ENCODE peak calls at places on chromosome 14, in four cellular contexts. K is GM23248, S is astrocyte, E is IMR-90. L is an unnamed sample.

GRCh38 chr14:91870001-91870400 is 2.7 kb upstream of the TC2N start:
- DNase-seq in E (no peak), S (no peak), K (no peak), L (no peak)

GRCh38 chr14:104782823-104783170 is 12.8 kb downstream of the AKT1 start:
- DNase-seq in K (no peak), E (no peak), S (no peak), L (no peak)

GRCh38 chr14:22386924-22387775 is 201.9 kb downstream of the DAD1 start:
- DNase-seq in E (peak; percentile 72), S (peak; percentile 39), K (peak; percentile 80), L (peak; percentile 92)

GRCh38 chr14:24115451-24116110 is 832 bp upstream of the NRL start:
- DNase-seq in S (no peak), K (peak; percentile 40), E (no peak), L (no peak)

GRCh38 chr14:83874662-83875061 is 1655.3 kb upstream of the FLRT2 start:
- DNase-seq in K (no peak), S (no peak), E (peak; percentile 80), L (peak; percentile 10)

GRCh38 chr14:29926701-29927595 is 699 bp downstream of the PRKD1 start:
- DNase-seq in E (peak; percentile 43), S (peak; percentile 35), K (peak; percentile 75), L (no peak)

GRCh38 chr14:51998348-51998747 is 9.0 kb downstream of the RTRAF start:
- DNase-seq in S (no peak), K (no peak), E (no peak), L (no peak)

GRCh38 chr14:31716208-31716607 is 155.0 kb downstream of the NUBPL start:
- DNase-seq in K (no peak), E (peak; percentile 10), S (no peak), L (peak; percentile 52)

GRCh38 chr14:54642950-54643695 is 76.2 kb downstream of the SAMD4A start:
- DNase-seq in E (peak; percentile 46), S (peak; percentile 80), K (peak; percentile 39), L (no peak)

GRCh38 chr14:96318836-96319235 is 44.3 kb downstream of the ATG2B start:
- DNase-seq in S (no peak), E (no peak), K (no peak), L (no peak)

GRCh38 chr14:29016050-29016900 is 249.7 kb downstream of the FOXG1 start:
- DNase-seq in E (peak; percentile 51), S (peak; percentile 16), K (peak; percentile 53), L (peak; percentile 48)

GRCh38 chr14:68779761-68780323 is 13.0 kb downstream of the ZFP36L1 start:
- DNase-seq in S (peak; percentile 97), K (peak; percentile 97), E (peak; percentile 91), L (peak; percentile 68)

GRCh38 chr14:52268191-52269061 is 928 bp downstream of the PTGDR start:
- DNase-seq in E (peak; percentile 13), S (peak; percentile 22), K (peak; percentile 61), L (no peak)

GRCh38 chr14:91511014-91511466 is 930 bp upstream of the PPP4R3A start:
- DNase-seq in E (peak; percentile 23), S (peak; percentile 15), K (no peak), L (no peak)

GRCh38 chr14:88325883-88326282 is 2.8 kb upstream of the KCNK10 start:
- DNase-seq in E (no peak), K (no peak), S (no peak), L (no peak)

GRCh38 chr14:73771848-73772705 is 57.9 kb upstream of the PNMA1 start:
- DNase-seq in S (peak; percentile 79), E (peak; percentile 86), K (peak; percentile 54), L (peak; percentile 52)

GRCh38 chr14:105488781-105489606 is 2.1 kb upstream of the TEDC1 start:
- DNase-seq in E (no peak), K (no peak), S (no peak), L (no peak)

GRCh38 chr14:28676481-28676880 is 90.1 kb upstream of the FOXG1 start:
- DNase-seq in S (peak; percentile 63), E (peak; percentile 6), K (peak; percentile 5), L (no peak)

GRCh38 chr14:100219126-100219785 is 19.7 kb upstream of the YY1 start:
- DNase-seq in S (no peak), E (peak; percentile 46), K (peak; percentile 49), L (no peak)

GRCh38 chr14:100224229-100224628 is 14.7 kb upstream of the YY1 start:
- DNase-seq in K (no peak), E (no peak), S (no peak), L (no peak)

GRCh38 chr14:100223332-100224171 is 15.4 kb upstream of the YY1 start:
- DNase-seq in S (no peak), K (no peak), E (peak; percentile 41), L (peak; percentile 77)

GRCh38 chr14:100222219-100223093 is 16.5 kb upstream of the YY1 start:
- DNase-seq in S (no peak), K (no peak), E (no peak), L (no peak)

DNA sequence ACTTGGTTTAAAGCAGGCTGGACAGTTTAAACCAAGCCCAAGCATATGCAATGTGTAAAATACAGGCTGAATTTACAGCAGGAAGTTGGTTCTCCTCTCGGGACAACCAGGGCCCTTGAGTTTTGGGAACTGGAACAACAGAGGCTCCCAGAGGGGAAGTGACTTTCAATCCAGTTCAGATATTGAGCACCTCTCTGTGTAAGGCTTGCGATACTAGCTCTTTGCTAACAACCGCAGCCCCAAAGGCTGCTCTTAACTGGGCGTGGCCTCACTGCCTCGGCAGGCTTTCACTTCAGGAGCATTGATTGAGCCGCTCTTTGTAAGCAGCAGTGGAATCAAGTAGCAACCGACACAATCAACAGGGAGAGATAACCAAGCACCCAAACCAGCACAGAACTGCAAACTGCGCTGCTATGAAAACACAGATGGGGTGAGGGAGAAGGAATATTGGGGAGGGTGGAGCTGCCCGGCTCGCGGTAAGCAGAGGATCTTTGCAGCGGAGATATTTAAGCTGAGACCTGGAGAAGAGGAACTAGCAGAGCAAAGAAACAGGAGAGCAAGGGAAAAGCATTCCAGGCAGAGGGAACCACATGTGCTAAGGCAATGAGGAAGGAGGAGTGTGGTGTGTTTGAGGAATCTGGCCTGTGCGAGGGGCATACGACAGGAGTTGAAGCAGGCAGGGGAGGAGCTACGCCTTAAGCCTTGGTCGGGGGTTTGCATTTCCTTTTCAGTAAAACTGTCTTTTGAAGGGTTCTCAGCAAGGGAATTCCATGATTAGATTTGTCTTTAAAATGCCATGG is 17.3 kb upstream of the YY1 start:
- DNase-seq in E (peak; percentile 62), K (peak; percentile 82), S (peak; percentile 55), L (peak; percentile 54)
- H2AFZ ChIP-seq in E (peak overlapping the region; percentile 89), K (peak overlapping the region; percentile 97), S (peak overlapping the region; percentile 93), L (peak overlapping the region; percentile 66)

GRCh38 chr14:59920378-59920683 is 387 bp downstream of the LRRC9 start:
- DNase-seq in E (no peak), S (no peak), K (no peak), L (no peak)

GRCh38 chr14:59913187-59913586 is 6.8 kb upstream of the LRRC9 start:
- DNase-seq in K (no peak), E (no peak), S (no peak), L (no peak)

GRCh38 chr14:59919582-59920377 is at the start of gene LRRC9:
- DNase-seq in S (peak; percentile 0), K (peak; percentile 9), E (no peak), L (peak; percentile 96)

DNA sequence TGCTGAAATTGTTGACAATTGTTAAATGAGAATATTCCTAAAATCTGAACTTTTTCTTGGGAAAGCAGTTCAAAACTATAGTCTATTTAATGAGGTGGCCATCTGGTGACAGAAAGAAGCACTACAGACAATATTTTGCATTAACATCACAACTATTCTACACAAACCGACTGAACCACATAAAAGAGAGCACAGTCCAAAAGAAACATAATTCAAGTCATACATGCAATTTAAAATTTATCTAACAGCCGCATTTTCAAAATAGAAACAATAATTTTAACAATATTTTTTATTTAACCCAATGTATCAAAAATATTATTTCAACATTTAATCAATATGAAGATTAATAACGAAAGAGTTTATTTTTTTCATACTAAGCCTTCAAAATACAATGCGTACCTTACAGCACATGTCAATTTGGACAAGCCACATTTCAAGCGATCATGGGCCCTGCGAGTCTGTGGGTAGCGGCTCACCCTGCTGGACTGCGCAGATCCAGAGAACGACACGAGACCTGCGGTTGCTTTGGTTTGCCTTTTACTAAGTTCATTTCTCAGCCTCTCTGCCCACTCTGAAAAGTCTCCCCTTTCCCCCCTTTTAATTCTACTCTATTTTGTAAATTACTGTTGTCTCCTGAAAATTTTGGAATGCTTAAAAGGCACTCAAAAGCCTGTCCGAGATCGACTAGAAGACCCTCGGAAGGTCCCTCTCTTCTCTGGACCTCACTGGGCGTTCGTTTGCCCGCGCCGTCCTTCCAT is 941 bp upstream of the LRRC9 start:
- DNase-seq in K (peak; percentile 60), E (peak; percentile 18), S (peak; percentile 35), L (peak; percentile 49)
- H2AFZ ChIP-seq in K (peak overlapping the region; percentile 28), E (peak overlapping the region; percentile 81), S (peak overlapping the region; percentile 88), L (peak overlapping the region; percentile 73)

GRCh38 chr14:70708717-70709570 is 67.2 kb downstream of the TTC9 start:
- DNase-seq in E (no peak), S (no peak), K (no peak), L (peak; percentile 87)

GRCh38 chr14:70706177-70706576 is 64.5 kb downstream of the TTC9 start:
- DNase-seq in S (no peak), K (no peak), E (no peak), L (no peak)

GRCh38 chr14:70713096-70713875 is 71.6 kb downstream of the TTC9 start:
- DNase-seq in K (no peak), E (no peak), S (no peak), L (no peak)

GRCh38 chr14:70707138-70708038 is 65.7 kb downstream of the TTC9 start:
- DNase-seq in E (peak; percentile 41), S (peak; percentile 84), K (peak; percentile 68), L (no peak)

GRCh38 chr14:70709726-70710382 is 68.1 kb downstream of the TTC9 start:
- DNase-seq in S (no peak), E (no peak), K (no peak), L (peak; percentile 24)
- H2AFZ ChIP-seq in S (no peak overlapping the region), E (peak overlapping the region; percentile 69), K (no peak overlapping the region), L (no peak overlapping the region)

GRCh38 chr14:72708708-72709475 is 185.0 kb downstream of the DPF3 start:
- DNase-seq in K (peak; percentile 20), E (no peak), S (no peak), L (peak; percentile 41)
- H2AFZ ChIP-seq in K (no peak overlapping the region), E (no peak overlapping the region), S (no peak overlapping the region), L (no peak overlapping the region)

GRCh38 chr14:38992067-38992835 is 110.8 kb downstream of the SEC23A start:
- DNase-seq in S (no peak), K (no peak), E (no peak), L (no peak)

GRCh38 chr14:38994721-38995120 is 108.3 kb downstream of the SEC23A start:
- DNase-seq in E (no peak), K (no peak), S (no peak), L (no peak)

GRCh38 chr14:38987781-38988180 is 115.3 kb downstream of the SEC23A start:
- DNase-seq in E (no peak), K (no peak), S (no peak), L (no peak)

DNA sequence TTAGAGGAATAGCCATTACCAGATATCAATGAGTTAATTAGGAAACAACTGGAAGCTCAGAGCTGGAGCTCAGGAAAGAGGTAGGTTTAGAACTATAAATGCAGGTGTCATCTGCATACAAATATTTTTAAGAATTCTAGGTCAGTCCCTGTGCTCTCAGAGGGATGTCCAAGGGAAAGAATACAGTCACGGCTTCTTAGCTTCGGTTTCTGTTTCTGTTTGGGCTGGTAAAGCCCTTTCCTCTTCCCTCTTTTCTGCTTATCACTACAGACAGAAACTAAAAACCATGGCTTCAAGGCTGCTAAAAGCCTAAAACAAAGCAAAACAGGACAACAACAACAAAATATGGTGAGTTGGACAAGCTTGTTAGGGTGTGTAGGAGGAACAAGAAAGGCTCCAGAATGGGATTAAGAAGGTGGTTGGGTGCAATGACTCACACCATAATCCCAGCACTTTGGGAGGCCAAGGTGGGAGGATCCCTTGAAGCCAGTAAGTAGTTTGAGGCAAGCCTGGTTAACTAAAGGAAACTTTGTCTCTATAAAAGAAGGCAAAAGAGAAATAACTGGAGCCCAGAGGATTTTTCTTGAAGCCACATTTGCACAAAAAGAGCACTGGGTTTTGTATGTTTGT is 113.0 kb downstream of the SEC23A start:
- DNase-seq in K (no peak), S (no peak), E (no peak), L (no peak)
- H2AFZ ChIP-seq in K (no peak overlapping the region), S (no peak overlapping the region), E (no peak overlapping the region), L (no peak overlapping the region)

L was measured in trophoblast cell.